ENCODE peak calls at places on chromosomes 3 and 15, in nine cellular contexts. B, R, W, E, P, S, F, K and N are unnamed samples.

GRCh38 chr15:41254560-41254959 is 23.5 kb downstream of the CHP1 start:
- DNase-seq in B (no peak), F (no peak), S (no peak), R (no peak), K (no peak), P (no peak), W (no peak), E (no peak), N (no peak)

GRCh38 chr3:171704002-171704401 is 106.3 kb downstream of the PLD1 start:
- DNase-seq in F (no peak), K (no peak), P (peak; percentile 51), B (no peak), S (peak; percentile 47), W (peak; percentile 37), E (no peak), R (no peak), N (no peak)

GRCh38 chr3:8777201-8777977 is 8.0 kb upstream of the OXTR start:
- DNase-seq in F (no peak), B (no peak), S (no peak), R (no peak), P (no peak), E (no peak), K (no peak), W (no peak), N (no peak)

GRCh38 chr3:23626442-23626841 is 179.3 kb upstream of the UBE2E1 start:
- DNase-seq in B (no peak), S (no peak), W (no peak), E (no peak), R (no peak), F (no peak), P (no peak), K (no peak), N (no peak)

GRCh38 chr3:11455977-11456376 is 183.8 kb downstream of the ATG7 start:
- DNase-seq in B (no peak), F (no peak), K (no peak), W (peak; percentile 94), E (no peak), S (no peak), P (no peak), R (no peak), N (no peak)

GRCh38 chr3:49607105-49607591 is 52.9 kb downstream of the BSN start:
- DNase-seq in F (no peak), W (no peak), K (no peak), R (no peak), E (peak; percentile 31), P (no peak), B (no peak), S (no peak), N (no peak)

GRCh38 chr3:113662824-113663223 is 33.6 kb downstream of the USF3 start:
- DNase-seq in P (no peak), K (no peak), W (no peak), R (no peak), F (no peak), S (no peak), E (no peak), B (no peak), N (no peak)

GRCh38 chr15:82832601-82833209 is 23.3 kb downstream of the WHAMM start:
- DNase-seq in K (no peak), R (no peak), W (peak; percentile 70), F (no peak), S (peak; percentile 75), B (no peak), P (no peak), E (no peak), N (no peak)

GRCh38 chr3:15325228-15325627 is 7.2 kb downstream of the SH3BP5 start:
- DNase-seq in K (no peak), F (no peak), P (peak; percentile 26), E (no peak), W (peak; percentile 43), S (no peak), B (no peak), R (no peak), N (no peak)

GRCh38 chr3:37092484-37092883 is 81.9 kb downstream of the LRRFIP2 start:
- DNase-seq in R (no peak), W (no peak), S (no peak), E (no peak), K (no peak), P (no peak), F (no peak), B (no peak), N (no peak)

GRCh38 chr3:85576091-85576690 is 617.4 kb downstream of the CADM2 start:
- DNase-seq in E (peak; percentile 42), K (peak; percentile 46), R (peak; percentile 65), F (peak; percentile 67), W (peak; percentile 73), S (peak; percentile 67), B (no peak), P (peak; percentile 32), N (no peak)

GRCh38 chr3:54906763-54907162 is 21.1 kb downstream of the LRTM1 start:
- DNase-seq in P (no peak), E (no peak), S (no peak), F (no peak), K (no peak), W (no peak), B (no peak), R (no peak), N (no peak)

GRCh38 chr3:177229791-177230190 is 32.5 kb upstream of the TBL1XR1 start:
- DNase-seq in P (no peak), B (no peak), W (no peak), R (no peak), K (no peak), F (no peak), E (no peak), S (no peak), N (no peak)

GRCh38 chr3:88947013-88947412 is 160.4 kb upstream of the EPHA3 start:
- DNase-seq in W (no peak), R (no peak), K (no peak), S (no peak), F (no peak), E (no peak), P (no peak), B (no peak), N (no peak)
- TF ChIP-seq CTCF in W (no peak), R (no peak), K (no peak), S (no peak), F (no peak), E (no peak), P (no peak), B (no peak), N (no peak)

DNA sequence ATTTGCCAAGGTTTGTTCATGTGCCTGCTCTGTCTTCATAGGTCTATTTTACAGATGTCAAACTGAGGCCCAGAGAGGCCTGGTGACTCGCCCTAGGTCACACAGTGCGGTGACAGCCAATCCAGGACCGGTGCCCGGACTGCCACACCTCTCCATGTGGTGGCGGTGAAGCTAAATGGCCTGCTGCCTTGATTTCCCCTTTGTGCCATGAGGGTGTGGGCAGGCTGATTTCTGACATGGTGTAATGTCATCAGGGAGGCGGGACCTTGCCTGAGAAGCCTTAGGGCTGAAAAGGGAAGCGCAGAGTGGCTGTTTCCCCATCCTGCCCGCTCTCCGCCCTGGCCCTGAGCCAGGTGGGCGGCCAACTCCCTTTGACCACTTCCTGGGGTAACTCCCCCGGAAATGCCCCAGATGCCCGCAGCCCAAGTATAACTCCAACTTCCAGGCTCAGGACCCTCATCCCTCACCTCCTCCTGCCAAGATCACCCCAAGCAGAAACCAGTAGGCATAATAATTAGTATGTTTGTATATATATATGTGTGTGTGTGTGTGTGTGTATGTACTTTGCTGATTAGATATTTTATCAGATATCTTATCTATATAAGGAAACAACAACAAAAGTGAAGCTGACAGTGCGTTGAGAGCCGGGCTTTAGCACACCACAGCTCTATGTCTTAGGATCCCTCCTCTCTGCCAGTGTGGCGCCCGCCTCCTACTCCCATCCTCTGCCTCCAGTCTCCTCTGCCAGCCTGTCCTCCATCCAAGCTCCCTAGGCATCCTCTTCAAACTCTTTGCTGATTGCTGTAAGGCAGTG is 63.9 kb downstream of the IQSEC1 start:
- DNase-seq in E (peak; percentile 66), W (no peak), S (peak; percentile 91), P (no peak), K (no peak), F (peak; percentile 87), B (peak; percentile 96), R (no peak), N (no peak)
- TF ChIP-seq CTCF in E (no peak), W (no peak), S (no peak), P (no peak), K (no peak), F (no peak), B (no peak), R (no peak), N (no peak)

GRCh38 chr15:44532689-44533088 is 4.3 kb upstream of the EIF3J start:
- DNase-seq in F (no peak), K (no peak), S (peak; percentile 15), R (no peak), B (no peak), E (no peak), P (no peak), W (no peak), N (no peak)
- TF ChIP-seq CTCF in F (peak; percentile 22), K (peak; percentile 20), S (peak; percentile 13), R (no peak), B (no peak), E (no peak), P (peak; percentile 35), W (no peak), N (no peak)

GRCh38 chr3:52040600-52040999 is 15.8 kb downstream of the DUSP7 start:
- DNase-seq in E (no peak), W (no peak), K (no peak), R (no peak), B (no peak), S (no peak), P (no peak), F (no peak), N (no peak)

GRCh38 chr3:52039846-52040245 is 16.5 kb downstream of the DUSP7 start:
- DNase-seq in P (no peak), K (peak; percentile 30), W (no peak), E (no peak), R (no peak), F (no peak), S (no peak), B (no peak), N (no peak)

GRCh38 chr3:52039426-52039825 is 16.9 kb downstream of the DUSP7 start:
- DNase-seq in K (no peak), R (no peak), W (no peak), F (no peak), B (no peak), S (no peak), P (no peak), E (no peak), N (no peak)

GRCh38 chr3:52043750-52044149 is 12.6 kb downstream of the DUSP7 start:
- DNase-seq in R (no peak), W (no peak), F (no peak), E (no peak), P (no peak), S (no peak), K (no peak), B (no peak), N (peak; percentile 88)

DNA sequence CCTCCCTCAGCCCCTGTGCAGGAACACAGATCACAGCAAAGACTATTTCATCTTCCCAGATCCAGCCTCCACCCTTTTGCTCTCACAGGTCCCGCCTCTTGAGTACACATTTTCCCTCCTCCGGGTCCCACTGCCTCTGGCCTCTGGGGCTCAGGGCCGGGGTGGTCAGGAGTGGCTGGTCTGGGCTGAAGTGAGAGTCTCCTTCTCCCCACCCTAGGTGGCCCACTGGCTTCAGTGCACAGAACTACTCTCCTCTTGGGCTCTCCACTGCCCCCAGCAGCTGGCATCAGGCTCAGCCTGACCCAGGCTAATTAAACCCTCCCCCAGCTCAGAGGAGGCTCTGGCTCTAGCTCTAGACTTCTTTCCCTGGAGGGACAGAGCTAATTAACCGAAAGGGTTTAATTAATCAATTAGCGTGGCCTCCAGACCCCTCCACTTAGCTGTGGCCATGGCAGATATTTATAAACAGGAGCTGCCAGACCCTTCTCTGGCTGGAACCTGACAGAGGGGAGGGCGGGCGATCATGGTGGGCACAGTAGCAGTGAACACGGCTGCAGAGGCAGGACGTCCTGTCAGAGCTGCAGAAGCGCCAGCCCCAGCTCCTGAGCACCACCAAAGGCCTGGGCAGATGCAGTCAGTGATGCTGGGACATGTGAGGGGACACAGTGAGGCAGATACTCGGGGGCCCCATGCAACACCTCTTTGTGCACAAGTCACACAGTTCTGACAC is 15.1 kb downstream of the DUSP7 start:
- DNase-seq in R (peak; percentile 31), W (no peak), S (no peak), B (no peak), F (no peak), K (no peak), P (peak; percentile 93), E (no peak), N (peak; percentile 83)
- TF ChIP-seq CTCF in R (no peak), W (peak; percentile 56), S (no peak), B (peak; percentile 11), F (no peak), K (peak; percentile 26), P (peak; percentile 52), E (no peak), N (peak; percentile 50)